ENCODE peak calls at places on chromosomes 1 and 21, in four cellular contexts. One of them, this sample, is unnamed.

GRCh38 chr21:45108808-45109800 is 34.7 kb downstream of the ADARB1 start:
- DNase-seq in stomach: no peak
- DNase-seq in heart right ventricle: no peak
- DNase-seq in heart left ventricle: no peak
- DNase-seq in this sample: no peak

GRCh38 chr1:239311331-239311730 is 75.0 kb upstream of the CHRM3 start:
- DNase-seq in heart right ventricle: no peak
- DNase-seq in heart left ventricle: no peak
- DNase-seq in stomach: no peak
- DNase-seq in this sample: no peak

GRCh38 chr21:22374218-22374969 is 1376.2 kb downstream of the NCAM2 start:
- DNase-seq in heart left ventricle: no peak
- DNase-seq in heart right ventricle: no peak
- DNase-seq in stomach: no peak
- DNase-seq in this sample: no peak

GRCh38 chr1:117387060-117387633 is 19.9 kb downstream of the MAN1A2 start:
- DNase-seq in heart right ventricle: no peak
- DNase-seq in heart left ventricle: no peak
- DNase-seq in stomach: no peak
- DNase-seq in this sample: no peak

GRCh38 chr21:27400045-27400444 is 433.2 kb upstream of the ADAMTS5 start:
- DNase-seq in stomach: no peak
- DNase-seq in heart right ventricle: no peak
- DNase-seq in heart left ventricle: no peak
- DNase-seq in this sample: no peak

GRCh38 chr1:241841661-241842060 is 6.3 kb upstream of the EXO1 start:
- DNase-seq in stomach: no peak
- DNase-seq in heart left ventricle: no peak
- DNase-seq in heart right ventricle: no peak
- DNase-seq in this sample: no peak

GRCh38 chr1:94962745-94963265 is 35.9 kb upstream of the CNN3 start:
- DNase-seq in stomach: peak; percentile 39
- DNase-seq in heart left ventricle: no peak
- DNase-seq in heart right ventricle: no peak
- DNase-seq in this sample: peak; percentile 65

GRCh38 chr1:209106237-209106741 is 477.2 kb upstream of the CAMK1G start:
- DNase-seq in heart left ventricle: no peak
- DNase-seq in stomach: no peak
- DNase-seq in heart right ventricle: no peak
- DNase-seq in this sample: no peak

GRCh38 chr1:26999440-26999987 is 6.0 kb downstream of the TRNP1 start:
- DNase-seq in heart right ventricle: peak; percentile 66
- DNase-seq in heart left ventricle: peak; percentile 87
- DNase-seq in stomach: peak; percentile 58
- DNase-seq in this sample: peak; percentile 66

GRCh38 chr1:206925116-206925736 is 3.5 kb upstream of the FCMR start:
- DNase-seq in heart right ventricle: peak; percentile 18
- DNase-seq in heart left ventricle: peak; percentile 45
- DNase-seq in stomach: peak; percentile 52
- DNase-seq in this sample: peak; percentile 89

GRCh38 chr1:230425252-230426061 is 675 bp downstream of the PGBD5 start:
- DNase-seq in heart left ventricle: no peak
- DNase-seq in heart right ventricle: no peak
- DNase-seq in stomach: no peak
- DNase-seq in this sample: no peak

GRCh38 chr1:207990455-207990854 is 79.5 kb upstream of the CD34 start:
- DNase-seq in stomach: no peak
- DNase-seq in heart right ventricle: no peak
- DNase-seq in heart left ventricle: no peak
- DNase-seq in this sample: no peak

GRCh38 chr21:21682172-21682571 is 684.0 kb downstream of the NCAM2 start:
- DNase-seq in heart left ventricle: no peak
- DNase-seq in heart right ventricle: no peak
- DNase-seq in stomach: no peak
- DNase-seq in this sample: no peak

GRCh38 chr21:41767606-41768370 is 936 bp upstream of the RIPK4 start:
- DNase-seq in stomach: no peak
- DNase-seq in heart right ventricle: no peak
- DNase-seq in heart left ventricle: no peak
- DNase-seq in this sample: no peak

GRCh38 chr1:173392895-173393654 is 84.1 kb upstream of the PRDX6 start:
- DNase-seq in heart left ventricle: no peak
- DNase-seq in stomach: no peak
- DNase-seq in heart right ventricle: no peak
- DNase-seq in this sample: no peak

GRCh38 chr1:244761279-244761678 is 74.2 kb upstream of the COX20 start:
- DNase-seq in heart left ventricle: no peak
- DNase-seq in heart right ventricle: no peak
- DNase-seq in stomach: no peak
- DNase-seq in this sample: no peak

GRCh38 chr1:114756949-114757454 is 782 bp downstream of the CSDE1 start:
- DNase-seq in heart left ventricle: peak; percentile 40
- DNase-seq in heart right ventricle: peak; percentile 23
- DNase-seq in stomach: peak; percentile 32
- DNase-seq in this sample: peak; percentile 57

GRCh38 chr21:46005481-46005881 is 23.9 kb downstream of the COL6A1 start:
- DNase-seq in heart left ventricle: peak; percentile 23
- DNase-seq in heart right ventricle: peak; percentile 12
- DNase-seq in stomach: peak; percentile 19
- DNase-seq in this sample: peak; percentile 12

GRCh38 chr1:66168467-66168887 is 365.5 kb upstream of the SGIP1 start:
- DNase-seq in stomach: no peak
- DNase-seq in heart left ventricle: no peak
- DNase-seq in heart right ventricle: no peak
- DNase-seq in this sample: no peak

GRCh38 chr1:4108741-4109625 is 208.9 kb upstream of the C1orf174 start:
- DNase-seq in heart left ventricle: no peak
- DNase-seq in heart right ventricle: peak; percentile 18
- DNase-seq in stomach: no peak
- DNase-seq in this sample: no peak

GRCh38 chr1:32702599-32703478 is at the start of gene SYNC:
- DNase-seq in heart right ventricle: peak; percentile 77
- DNase-seq in stomach: peak; percentile 60
- DNase-seq in heart left ventricle: peak; percentile 83
- DNase-seq in this sample: peak; percentile 84

GRCh38 chr1:203473281-203473680 is 2.3 kb upstream of the PRELP start:
- DNase-seq in heart left ventricle: peak; percentile 21
- DNase-seq in stomach: no peak
- DNase-seq in heart right ventricle: no peak
- DNase-seq in this sample: no peak

GRCh38 chr21:14321042-14321441 is 61.9 kb downstream of the HSPA13 start:
- DNase-seq in stomach: no peak
- DNase-seq in heart right ventricle: no peak
- DNase-seq in heart left ventricle: no peak
- DNase-seq in this sample: no peak

GRCh38 chr1:59360729-59361128 is 63.8 kb downstream of the FGGY start:
- DNase-seq in stomach: no peak
- DNase-seq in heart left ventricle: no peak
- DNase-seq in heart right ventricle: no peak
- DNase-seq in this sample: no peak

GRCh38 chr1:207876129-207876528 is 34.8 kb downstream of the CD34 start:
- DNase-seq in heart left ventricle: no peak
- DNase-seq in stomach: no peak
- DNase-seq in heart right ventricle: no peak
- DNase-seq in this sample: peak; percentile 31

GRCh38 chr1:40438391-40439015 is 11.8 kb upstream of the ZFP69B start:
- DNase-seq in heart left ventricle: no peak
- DNase-seq in heart right ventricle: no peak
- DNase-seq in stomach: no peak
- DNase-seq in this sample: peak; percentile 62

GRCh38 chr1:53061123-53061858 is 722 bp upstream of the PODN start:
- DNase-seq in stomach: no peak
- DNase-seq in heart left ventricle: peak; percentile 79
- DNase-seq in heart right ventricle: peak; percentile 63
- DNase-seq in this sample: peak; percentile 41

GRCh38 chr1:52901384-52901783 is 20.2 kb downstream of the ECHDC2 start:
- DNase-seq in heart left ventricle: no peak
- DNase-seq in heart right ventricle: no peak
- DNase-seq in stomach: no peak
- DNase-seq in this sample: no peak

DNA sequence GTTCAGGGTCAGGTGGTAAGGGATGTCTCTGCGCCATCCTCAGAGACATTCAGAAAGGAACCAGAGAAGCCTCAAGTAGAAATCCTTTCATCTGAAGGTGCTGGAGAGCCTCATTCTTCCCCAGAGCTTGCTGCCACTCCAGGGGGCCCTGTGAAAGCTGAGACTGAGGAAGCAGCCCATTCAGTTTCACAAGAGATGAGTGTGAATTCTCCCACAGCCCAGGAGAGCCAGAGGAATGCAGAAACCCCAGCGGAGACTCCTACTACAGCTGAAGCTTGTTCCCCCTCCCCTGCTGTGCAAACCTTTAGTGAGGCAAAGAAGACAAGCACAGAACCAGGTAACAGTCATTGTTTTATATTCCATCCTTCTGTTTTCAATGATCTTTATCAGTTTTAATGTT is 38.7 kb downstream of the ZBTB40 start:
- DNase-seq in heart left ventricle: no peak
- DNase-seq in stomach: no peak
- DNase-seq in heart right ventricle: no peak
- DNase-seq in this sample: no peak
- H3K4me3 ChIP-seq in heart left ventricle: no peak overlapping the region
- H3K4me3 ChIP-seq in stomach: no peak overlapping the region
- H3K4me3 ChIP-seq in heart right ventricle: no peak overlapping the region
- H3K4me3 ChIP-seq in this sample: no peak overlapping the region

DNA sequence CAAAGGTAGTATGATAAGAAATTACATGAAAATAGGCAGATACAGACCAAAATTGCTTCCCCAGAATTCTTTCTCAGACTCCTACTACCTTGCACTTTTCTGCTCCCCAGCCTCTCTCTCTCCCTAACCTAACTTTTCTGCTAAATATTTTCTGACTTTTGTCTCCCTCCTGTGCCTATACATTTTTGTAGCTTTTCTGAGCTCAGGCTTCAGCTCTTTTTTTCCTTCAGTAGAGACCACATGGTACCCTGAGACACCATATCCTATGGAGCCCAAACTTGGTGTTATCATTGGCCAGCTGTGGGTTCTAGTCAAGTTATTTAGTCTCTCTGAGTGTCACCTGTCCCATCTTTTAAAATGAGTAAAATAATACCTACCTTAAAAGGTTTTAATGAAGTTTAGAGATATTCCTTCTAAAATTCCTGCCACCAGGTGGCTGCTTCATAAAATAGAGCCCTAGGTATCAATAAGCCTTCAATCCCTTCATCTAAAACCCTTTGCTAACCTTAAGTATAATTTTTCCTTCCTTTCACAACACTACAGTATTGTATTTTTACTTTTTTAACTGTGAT is 237.7 kb upstream of the DUSP10 start:
- DNase-seq in heart right ventricle: no peak
- DNase-seq in heart left ventricle: no peak
- DNase-seq in stomach: no peak
- DNase-seq in this sample: no peak
- TF ChIP-seq CTCF in heart right ventricle: peak; percentile 6
- TF ChIP-seq CTCF in heart left ventricle: no peak
- TF ChIP-seq CTCF in stomach: no peak
- TF ChIP-seq CTCF in this sample: no peak

GRCh38 chr1:16189921-16190499 is 22.4 kb downstream of the ARHGEF19 start:
- DNase-seq in stomach: no peak
- DNase-seq in heart right ventricle: no peak
- DNase-seq in heart left ventricle: no peak
- DNase-seq in this sample: no peak
- H3K4me1 ChIP-seq in stomach: peaks cover 33% of the 10 kb centered on the region
- H3K4me1 ChIP-seq in heart right ventricle: peaks cover 7% of the 10 kb centered on the region
- H3K4me1 ChIP-seq in heart left ventricle: no peaks in the 10 kb centered on the region
- H3K4me1 ChIP-seq in this sample: no peaks in the 10 kb centered on the region

DNA sequence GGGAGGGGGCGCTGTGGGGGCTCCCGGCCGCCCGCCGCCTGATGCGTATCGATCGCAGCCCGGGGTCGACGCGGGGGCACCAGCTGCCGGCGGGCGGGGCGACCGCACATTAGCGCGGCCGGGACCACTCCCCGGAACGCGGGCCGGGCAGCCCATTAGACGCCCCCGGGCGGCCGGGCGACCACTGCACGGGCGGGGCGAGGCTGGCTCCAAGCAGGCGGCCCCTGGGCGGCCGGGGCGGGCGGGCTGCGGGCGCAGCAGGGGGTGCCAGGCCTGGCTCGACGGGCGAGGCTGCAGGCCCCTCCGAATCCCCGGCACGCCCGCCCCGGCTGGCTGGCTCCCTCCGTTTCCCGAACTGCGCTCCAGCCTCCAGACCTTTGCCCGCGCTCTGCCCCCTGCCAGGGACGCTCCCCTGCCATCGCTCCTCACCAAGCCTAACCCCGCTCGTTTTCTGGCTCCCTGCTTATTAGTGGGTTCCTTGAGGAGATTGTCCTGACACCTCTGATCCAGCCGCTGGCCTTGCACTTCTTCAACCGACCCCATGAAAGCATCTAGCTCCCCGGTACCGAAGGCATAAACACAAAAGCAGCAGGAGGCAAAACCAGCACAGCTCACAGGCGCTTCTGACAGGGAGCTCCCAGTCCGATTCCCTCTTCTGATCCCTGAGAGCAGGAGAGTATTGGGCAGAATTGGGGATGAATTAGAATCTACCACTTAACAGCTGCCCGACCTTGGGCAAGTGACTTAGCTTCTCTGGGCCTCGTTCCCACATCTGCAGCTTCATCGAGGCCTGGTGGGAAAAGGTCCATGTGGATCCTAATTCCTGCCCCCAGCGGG is 92.6 kb upstream of the CASZ1 start:
- DNase-seq in heart left ventricle: no peak
- DNase-seq in heart right ventricle: no peak
- DNase-seq in stomach: no peak
- DNase-seq in this sample: no peak
- H3K4me3 ChIP-seq in heart left ventricle: no peak overlapping the region
- H3K4me3 ChIP-seq in heart right ventricle: no peak overlapping the region
- H3K4me3 ChIP-seq in stomach: peak overlapping the region; percentile 33
- H3K4me3 ChIP-seq in this sample: peak overlapping the region; percentile 34

DNA sequence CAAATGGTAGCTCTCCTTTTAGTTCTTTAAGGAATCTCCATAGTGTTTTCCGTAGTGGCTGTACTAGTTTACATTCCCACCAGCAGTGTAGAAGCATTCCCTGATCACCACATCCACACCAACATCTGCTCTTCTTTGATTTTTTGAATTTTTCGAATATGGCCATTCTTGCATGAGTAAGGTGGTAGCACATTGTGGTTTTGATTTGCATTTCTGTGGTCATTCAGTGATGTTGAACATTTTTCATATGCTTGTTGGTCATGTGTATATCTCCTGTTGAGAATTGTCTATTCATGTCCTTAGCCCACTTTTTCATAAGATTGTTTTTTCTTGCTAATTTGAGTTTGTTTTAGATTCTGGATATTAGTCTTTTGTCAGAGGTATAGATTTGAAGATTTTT is 84.6 kb upstream of the B3GALT2 start:
- DNase-seq in stomach: no peak
- DNase-seq in heart left ventricle: no peak
- DNase-seq in heart right ventricle: no peak
- DNase-seq in this sample: no peak
- TF ChIP-seq CTCF in stomach: no peak
- TF ChIP-seq CTCF in heart left ventricle: no peak
- TF ChIP-seq CTCF in heart right ventricle: no peak
- TF ChIP-seq CTCF in this sample: no peak

GRCh38 chr1:205517763-205518162 is 13.3 kb downstream of the CDK18 start:
- DNase-seq in heart right ventricle: no peak
- DNase-seq in stomach: no peak
- DNase-seq in heart left ventricle: no peak
- DNase-seq in this sample: no peak
- H3K4me1 ChIP-seq in heart right ventricle: peaks cover 83% of the 10 kb centered on the region
- H3K4me1 ChIP-seq in stomach: peaks cover 56% of the 10 kb centered on the region
- H3K4me1 ChIP-seq in heart left ventricle: peaks cover 29% of the 10 kb centered on the region
- H3K4me1 ChIP-seq in this sample: peaks cover 18% of the 10 kb centered on the region